ENCODE peak calls at places on chromosomes 6 and 20, in six cellular contexts. S is H9, U is A172, A is mesendoderm, B is NCI-H2171 treated with DMSO at 0.1 percent for 48 hours, N is LoVo. W is an unnamed sample.
A peak's percentile ranks its signal among the peaks of the same experiment; 100 is the strongest.

GRCh38 chr20:20462185-20462584 is 94.3 kb downstream of the INSM1 start:
- DNase-seq in N (no peak), S (no peak), A (no peak), U (no peak), B (peak; percentile 84), W (no peak)

GRCh38 chr6:5827061-5828037 is 179.4 kb downstream of the NRN1 start:
- DNase-seq in S (no peak), A (no peak), N (no peak), U (no peak), B (no peak), W (peak; percentile 40)

GRCh38 chr20:47148059-47148458 is 208.4 kb downstream of the ZMYND8 start:
- DNase-seq in U (no peak), N (no peak), A (no peak), B (no peak), S (no peak), W (no peak)

GRCh38 chr6:129567374-129567773 is 142.6 kb downstream of the ARHGAP18 start:
- DNase-seq in B (no peak), S (peak; percentile 63), N (no peak), U (peak; percentile 16), A (peak; percentile 50), W (no peak)

GRCh38 chr6:143959865-143960264 is 48.2 kb downstream of the PLAGL1 start:
- DNase-seq in B (no peak), S (no peak), A (peak; percentile 47), U (no peak), N (no peak), W (no peak)

GRCh38 chr6:170596426-170596825 is 12.0 kb upstream of the PDCD2 start:
- DNase-seq in A (no peak), U (no peak), B (no peak), S (no peak), N (no peak), W (no peak)

GRCh38 chr20:6559791-6560190 is 207.7 kb upstream of the BMP2 start:
- DNase-seq in U (no peak), A (no peak), B (no peak), N (no peak), S (no peak), W (no peak)

GRCh38 chr20:47303736-47304135 is 52.8 kb downstream of the ZMYND8 start:
- DNase-seq in N (no peak), B (no peak), U (no peak), A (no peak), S (no peak), W (no peak)

GRCh38 chr20:63226020-63226943 is 9.4 kb upstream of the BIRC7 start:
- DNase-seq in A (peak; percentile 69), S (no peak), U (peak; percentile 81), B (no peak), N (no peak), W (no peak)

GRCh38 chr20:764255-764654 is 4.0 kb downstream of the SLC52A3 start:
- DNase-seq in S (no peak), B (no peak), N (no peak), A (no peak), U (no peak), W (no peak)

GRCh38 chr6:45454008-45454911 is 76.5 kb upstream of the SUPT3H start:
- DNase-seq in N (peak; percentile 72), U (peak; percentile 82), S (no peak), A (peak; percentile 27), B (no peak), W (no peak)

GRCh38 chr6:168417158-168417557 is 23.8 kb upstream of the SMOC2 start:
- DNase-seq in N (no peak), U (no peak), S (no peak), B (no peak), A (peak; percentile 29), W (no peak)